ENCODE peak calls at places on chromosome 10, in nine cellular contexts. One of them, this sample, is unnamed.

GRCh38 chr10:129244298-129244697 is 222.7 kb upstream of the MGMT start:
- DNase-seq in heart right ventricle: no peak
- DNase-seq in left colon: no peak
- DNase-seq in A172: no peak
- DNase-seq in cardiac muscle cell: no peak
- DNase-seq in SK-N-DZ: no peak
- DNase-seq in fibroblast of lung: no peak
- DNase-seq in HuH-7.5: no peak
- DNase-seq in stimulated activated CD8-positive, alpha-beta memory T cell treated with anti-CD3 and anti-CD28 coated beads, Interleukin-4, amount 100 ng/mL, for 24 hours: no peak
- DNase-seq in this sample: no peak

GRCh38 chr10:76509501-76509900 is 1078.1 kb downstream of the LRMDA start:
- DNase-seq in heart right ventricle: no peak
- DNase-seq in left colon: no peak
- DNase-seq in A172: no peak
- DNase-seq in cardiac muscle cell: peak; percentile 10
- DNase-seq in SK-N-DZ: no peak
- DNase-seq in fibroblast of lung: peak; percentile 73
- DNase-seq in HuH-7.5: no peak
- DNase-seq in stimulated activated CD8-positive, alpha-beta memory T cell treated with anti-CD3 and anti-CD28 coated beads, Interleukin-4, amount 100 ng/mL, for 24 hours: no peak
- DNase-seq in this sample: no peak

GRCh38 chr10:109895095-109895818 is 28.1 kb downstream of the XPNPEP1 start:
- DNase-seq in heart right ventricle: peak; percentile 71
- DNase-seq in left colon: no peak
- DNase-seq in A172: no peak
- DNase-seq in cardiac muscle cell: peak; percentile 54
- DNase-seq in SK-N-DZ: no peak
- DNase-seq in fibroblast of lung: peak; percentile 94
- DNase-seq in HuH-7.5: no peak
- DNase-seq in stimulated activated CD8-positive, alpha-beta memory T cell treated with anti-CD3 and anti-CD28 coated beads, Interleukin-4, amount 100 ng/mL, for 24 hours: no peak
- DNase-seq in this sample: peak; percentile 23

GRCh38 chr10:55629792-55630490 is 731.1 kb downstream of the ZWINT start:
- DNase-seq in heart right ventricle: no peak
- DNase-seq in left colon: no peak
- DNase-seq in A172: peak; percentile 5
- DNase-seq in cardiac muscle cell: peak; percentile 47
- DNase-seq in SK-N-DZ: peak; percentile 86
- DNase-seq in fibroblast of lung: peak; percentile 51
- DNase-seq in HuH-7.5: peak; percentile 32
- DNase-seq in stimulated activated CD8-positive, alpha-beta memory T cell treated with anti-CD3 and anti-CD28 coated beads, Interleukin-4, amount 100 ng/mL, for 24 hours: no peak
- DNase-seq in this sample: no peak

GRCh38 chr10:24114561-24114960 is 94.4 kb upstream of the KIAA1217 start:
- DNase-seq in heart right ventricle: no peak
- DNase-seq in left colon: no peak
- DNase-seq in A172: no peak
- DNase-seq in cardiac muscle cell: peak; percentile 1
- DNase-seq in SK-N-DZ: no peak
- DNase-seq in fibroblast of lung: peak; percentile 23
- DNase-seq in HuH-7.5: no peak
- DNase-seq in stimulated activated CD8-positive, alpha-beta memory T cell treated with anti-CD3 and anti-CD28 coated beads, Interleukin-4, amount 100 ng/mL, for 24 hours: no peak
- DNase-seq in this sample: peak; percentile 39

GRCh38 chr10:4498763-4499251 is 327.2 kb upstream of the AKR1E2 start:
- DNase-seq in heart right ventricle: no peak
- DNase-seq in left colon: no peak
- DNase-seq in A172: peak; percentile 84
- DNase-seq in cardiac muscle cell: peak; percentile 84
- DNase-seq in SK-N-DZ: no peak
- DNase-seq in fibroblast of lung: peak; percentile 92
- DNase-seq in HuH-7.5: no peak
- DNase-seq in stimulated activated CD8-positive, alpha-beta memory T cell treated with anti-CD3 and anti-CD28 coated beads, Interleukin-4, amount 100 ng/mL, for 24 hours: no peak
- DNase-seq in this sample: peak; percentile 79

GRCh38 chr10:132111871-132112341 is 46.2 kb downstream of the JAKMIP3 start:
- DNase-seq in heart right ventricle: no peak
- DNase-seq in left colon: peak; percentile 8
- DNase-seq in A172: no peak
- DNase-seq in cardiac muscle cell: no peak
- DNase-seq in SK-N-DZ: no peak
- DNase-seq in fibroblast of lung: no peak
- DNase-seq in HuH-7.5: no peak
- DNase-seq in stimulated activated CD8-positive, alpha-beta memory T cell treated with anti-CD3 and anti-CD28 coated beads, Interleukin-4, amount 100 ng/mL, for 24 hours: no peak
- DNase-seq in this sample: no peak

GRCh38 chr10:47438857-47439474 is 44.9 kb downstream of the ANXA8 start:
- DNase-seq in heart right ventricle: no peak
- DNase-seq in left colon: peak; percentile 42
- DNase-seq in A172: peak; percentile 69
- DNase-seq in cardiac muscle cell: peak; percentile 83
- DNase-seq in SK-N-DZ: no peak
- DNase-seq in fibroblast of lung: peak; percentile 70
- DNase-seq in HuH-7.5: peak; percentile 46
- DNase-seq in stimulated activated CD8-positive, alpha-beta memory T cell treated with anti-CD3 and anti-CD28 coated beads, Interleukin-4, amount 100 ng/mL, for 24 hours: no peak
- DNase-seq in this sample: peak; percentile 4

GRCh38 chr10:96512997-96513685 is 585 bp downstream of the TLL2 start:
- DNase-seq in heart right ventricle: peak; percentile 36
- DNase-seq in left colon: no peak
- DNase-seq in A172: no peak
- DNase-seq in cardiac muscle cell: peak; percentile 32
- DNase-seq in SK-N-DZ: no peak
- DNase-seq in fibroblast of lung: peak; percentile 21
- DNase-seq in HuH-7.5: no peak
- DNase-seq in stimulated activated CD8-positive, alpha-beta memory T cell treated with anti-CD3 and anti-CD28 coated beads, Interleukin-4, amount 100 ng/mL, for 24 hours: peak; percentile 25
- DNase-seq in this sample: no peak

GRCh38 chr10:42836771-42837468 is 54.3 kb downstream of the BMS1 start:
- DNase-seq in heart right ventricle: no peak
- DNase-seq in left colon: no peak
- DNase-seq in A172: no peak
- DNase-seq in cardiac muscle cell: peak; percentile 39
- DNase-seq in SK-N-DZ: no peak
- DNase-seq in fibroblast of lung: peak; percentile 31
- DNase-seq in HuH-7.5: peak; percentile 18
- DNase-seq in stimulated activated CD8-positive, alpha-beta memory T cell treated with anti-CD3 and anti-CD28 coated beads, Interleukin-4, amount 100 ng/mL, for 24 hours: no peak
- DNase-seq in this sample: no peak

GRCh38 chr10:124270940-124271339 is 147.8 kb downstream of the OAT start:
- DNase-seq in heart right ventricle: no peak
- DNase-seq in left colon: no peak
- DNase-seq in A172: no peak
- DNase-seq in cardiac muscle cell: no peak
- DNase-seq in SK-N-DZ: peak; percentile 76
- DNase-seq in fibroblast of lung: no peak
- DNase-seq in HuH-7.5: no peak
- DNase-seq in stimulated activated CD8-positive, alpha-beta memory T cell treated with anti-CD3 and anti-CD28 coated beads, Interleukin-4, amount 100 ng/mL, for 24 hours: no peak
- DNase-seq in this sample: no peak

GRCh38 chr10:69351589-69351988 is 65.1 kb downstream of the TACR2 start:
- DNase-seq in heart right ventricle: no peak
- DNase-seq in left colon: no peak
- DNase-seq in A172: no peak
- DNase-seq in cardiac muscle cell: no peak
- DNase-seq in SK-N-DZ: no peak
- DNase-seq in fibroblast of lung: no peak
- DNase-seq in HuH-7.5: no peak
- DNase-seq in stimulated activated CD8-positive, alpha-beta memory T cell treated with anti-CD3 and anti-CD28 coated beads, Interleukin-4, amount 100 ng/mL, for 24 hours: no peak
- DNase-seq in this sample: no peak

GRCh38 chr10:3173173-3173878 is 744 bp upstream of the PITRM1 start:
- DNase-seq in heart right ventricle: no peak
- DNase-seq in left colon: peak; percentile 97
- DNase-seq in A172: no peak
- DNase-seq in cardiac muscle cell: no peak
- DNase-seq in SK-N-DZ: no peak
- DNase-seq in fibroblast of lung: no peak
- DNase-seq in HuH-7.5: peak; percentile 67
- DNase-seq in stimulated activated CD8-positive, alpha-beta memory T cell treated with anti-CD3 and anti-CD28 coated beads, Interleukin-4, amount 100 ng/mL, for 24 hours: no peak
- DNase-seq in this sample: no peak

GRCh38 chr10:26697163-26697921 is at the start of gene PDSS1:
- DNase-seq in heart right ventricle: peak; percentile 76
- DNase-seq in left colon: peak; percentile 87
- DNase-seq in A172: peak; percentile 42
- DNase-seq in cardiac muscle cell: peak; percentile 74
- DNase-seq in SK-N-DZ: peak; percentile 51
- DNase-seq in fibroblast of lung: peak; percentile 62
- DNase-seq in HuH-7.5: peak; percentile 71
- DNase-seq in stimulated activated CD8-positive, alpha-beta memory T cell treated with anti-CD3 and anti-CD28 coated beads, Interleukin-4, amount 100 ng/mL, for 24 hours: peak; percentile 58
- DNase-seq in this sample: peak; percentile 79

GRCh38 chr10:132249232-132249724 is 58.5 kb downstream of the STK32C start:
- DNase-seq in heart right ventricle: no peak
- DNase-seq in left colon: no peak
- DNase-seq in A172: no peak
- DNase-seq in cardiac muscle cell: no peak
- DNase-seq in SK-N-DZ: no peak
- DNase-seq in fibroblast of lung: no peak
- DNase-seq in HuH-7.5: no peak
- DNase-seq in stimulated activated CD8-positive, alpha-beta memory T cell treated with anti-CD3 and anti-CD28 coated beads, Interleukin-4, amount 100 ng/mL, for 24 hours: no peak
- DNase-seq in this sample: no peak

GRCh38 chr10:62084434-62084833 is 182.9 kb downstream of the ARID5B start:
- DNase-seq in heart right ventricle: no peak
- DNase-seq in left colon: no peak
- DNase-seq in A172: no peak
- DNase-seq in cardiac muscle cell: peak; percentile 53
- DNase-seq in SK-N-DZ: no peak
- DNase-seq in fibroblast of lung: peak; percentile 61
- DNase-seq in HuH-7.5: no peak
- DNase-seq in stimulated activated CD8-positive, alpha-beta memory T cell treated with anti-CD3 and anti-CD28 coated beads, Interleukin-4, amount 100 ng/mL, for 24 hours: no peak
- DNase-seq in this sample: no peak

GRCh38 chr10:29099001-29099400 is 189.9 kb upstream of the LYZL1 start:
- DNase-seq in heart right ventricle: no peak
- DNase-seq in left colon: no peak
- DNase-seq in A172: no peak
- DNase-seq in cardiac muscle cell: no peak
- DNase-seq in SK-N-DZ: no peak
- DNase-seq in fibroblast of lung: no peak
- DNase-seq in HuH-7.5: no peak
- DNase-seq in stimulated activated CD8-positive, alpha-beta memory T cell treated with anti-CD3 and anti-CD28 coated beads, Interleukin-4, amount 100 ng/mL, for 24 hours: no peak
- DNase-seq in this sample: no peak

GRCh38 chr10:59991661-59992060 is 85.3 kb upstream of the CCDC6 start:
- DNase-seq in heart right ventricle: no peak
- DNase-seq in left colon: peak; percentile 73
- DNase-seq in A172: peak; percentile 59
- DNase-seq in cardiac muscle cell: peak; percentile 60
- DNase-seq in SK-N-DZ: peak; percentile 12
- DNase-seq in fibroblast of lung: peak; percentile 80
- DNase-seq in HuH-7.5: no peak
- DNase-seq in stimulated activated CD8-positive, alpha-beta memory T cell treated with anti-CD3 and anti-CD28 coated beads, Interleukin-4, amount 100 ng/mL, for 24 hours: no peak
- DNase-seq in this sample: peak; percentile 27

GRCh38 chr10:89867964-89868363 is 166.6 kb downstream of the KIF20B start:
- DNase-seq in heart right ventricle: no peak
- DNase-seq in left colon: no peak
- DNase-seq in A172: peak; percentile 38
- DNase-seq in cardiac muscle cell: peak; percentile 45
- DNase-seq in SK-N-DZ: no peak
- DNase-seq in fibroblast of lung: peak; percentile 60
- DNase-seq in HuH-7.5: no peak
- DNase-seq in stimulated activated CD8-positive, alpha-beta memory T cell treated with anti-CD3 and anti-CD28 coated beads, Interleukin-4, amount 100 ng/mL, for 24 hours: no peak
- DNase-seq in this sample: no peak

GRCh38 chr10:4473977-4474376 is 352.0 kb upstream of the AKR1E2 start:
- DNase-seq in heart right ventricle: no peak
- DNase-seq in left colon: no peak
- DNase-seq in A172: no peak
- DNase-seq in cardiac muscle cell: no peak
- DNase-seq in SK-N-DZ: no peak
- DNase-seq in fibroblast of lung: no peak
- DNase-seq in HuH-7.5: no peak
- DNase-seq in stimulated activated CD8-positive, alpha-beta memory T cell treated with anti-CD3 and anti-CD28 coated beads, Interleukin-4, amount 100 ng/mL, for 24 hours: no peak
- DNase-seq in this sample: no peak

GRCh38 chr10:132889091-132889490 is 53.3 kb downstream of the CFAP46 start:
- DNase-seq in heart right ventricle: peak; percentile 2
- DNase-seq in left colon: peak; percentile 17
- DNase-seq in A172: peak; percentile 45
- DNase-seq in cardiac muscle cell: no peak
- DNase-seq in SK-N-DZ: no peak
- DNase-seq in fibroblast of lung: no peak
- DNase-seq in HuH-7.5: no peak
- DNase-seq in stimulated activated CD8-positive, alpha-beta memory T cell treated with anti-CD3 and anti-CD28 coated beads, Interleukin-4, amount 100 ng/mL, for 24 hours: no peak
- DNase-seq in this sample: no peak

GRCh38 chr10:111515264-111515663 is 438.4 kb downstream of the ADRA2A start:
- DNase-seq in heart right ventricle: no peak
- DNase-seq in left colon: no peak
- DNase-seq in A172: no peak
- DNase-seq in cardiac muscle cell: no peak
- DNase-seq in SK-N-DZ: no peak
- DNase-seq in fibroblast of lung: no peak
- DNase-seq in HuH-7.5: no peak
- DNase-seq in stimulated activated CD8-positive, alpha-beta memory T cell treated with anti-CD3 and anti-CD28 coated beads, Interleukin-4, amount 100 ng/mL, for 24 hours: no peak
- DNase-seq in this sample: no peak

GRCh38 chr10:32155075-32155516 is 98.9 kb upstream of the KIF5B start:
- DNase-seq in heart right ventricle: no peak
- DNase-seq in left colon: no peak
- DNase-seq in A172: no peak
- DNase-seq in cardiac muscle cell: peak; percentile 84
- DNase-seq in SK-N-DZ: no peak
- DNase-seq in fibroblast of lung: peak; percentile 79
- DNase-seq in HuH-7.5: no peak
- DNase-seq in stimulated activated CD8-positive, alpha-beta memory T cell treated with anti-CD3 and anti-CD28 coated beads, Interleukin-4, amount 100 ng/mL, for 24 hours: no peak
- DNase-seq in this sample: no peak

GRCh38 chr10:122462533-122463465 is 1.4 kb downstream of the HTRA1 start:
- DNase-seq in heart right ventricle: peak; percentile 67
- DNase-seq in left colon: no peak
- DNase-seq in A172: no peak
- DNase-seq in cardiac muscle cell: peak; percentile 52
- DNase-seq in SK-N-DZ: no peak
- DNase-seq in fibroblast of lung: peak; percentile 53
- DNase-seq in HuH-7.5: no peak
- DNase-seq in stimulated activated CD8-positive, alpha-beta memory T cell treated with anti-CD3 and anti-CD28 coated beads, Interleukin-4, amount 100 ng/mL, for 24 hours: no peak
- DNase-seq in this sample: no peak

GRCh38 chr10:62626817-62627216 is 177.7 kb upstream of the ADO start:
- DNase-seq in heart right ventricle: no peak
- DNase-seq in left colon: no peak
- DNase-seq in A172: peak; percentile 55
- DNase-seq in cardiac muscle cell: peak; percentile 35
- DNase-seq in SK-N-DZ: no peak
- DNase-seq in fibroblast of lung: peak; percentile 65
- DNase-seq in HuH-7.5: no peak
- DNase-seq in stimulated activated CD8-positive, alpha-beta memory T cell treated with anti-CD3 and anti-CD28 coated beads, Interleukin-4, amount 100 ng/mL, for 24 hours: no peak
- DNase-seq in this sample: no peak

GRCh38 chr10:70967591-70968588 is 79.5 kb upstream of the PCBD1 start:
- DNase-seq in heart right ventricle: no peak
- DNase-seq in left colon: no peak
- DNase-seq in A172: peak; percentile 26
- DNase-seq in cardiac muscle cell: peak; percentile 18
- DNase-seq in SK-N-DZ: no peak
- DNase-seq in fibroblast of lung: peak; percentile 47
- DNase-seq in HuH-7.5: no peak
- DNase-seq in stimulated activated CD8-positive, alpha-beta memory T cell treated with anti-CD3 and anti-CD28 coated beads, Interleukin-4, amount 100 ng/mL, for 24 hours: no peak
- DNase-seq in this sample: peak; percentile 92

GRCh38 chr10:90856261-90856660 is 1.6 kb downstream of the HTR7 start:
- DNase-seq in heart right ventricle: no peak
- DNase-seq in left colon: no peak
- DNase-seq in A172: no peak
- DNase-seq in cardiac muscle cell: peak; percentile 58
- DNase-seq in SK-N-DZ: no peak
- DNase-seq in fibroblast of lung: peak; percentile 57
- DNase-seq in HuH-7.5: no peak
- DNase-seq in stimulated activated CD8-positive, alpha-beta memory T cell treated with anti-CD3 and anti-CD28 coated beads, Interleukin-4, amount 100 ng/mL, for 24 hours: no peak
- DNase-seq in this sample: no peak

GRCh38 chr10:79346388-79347225 is 662 bp upstream of the PPIF start:
- DNase-seq in heart right ventricle: no peak
- DNase-seq in left colon: no peak
- DNase-seq in A172: no peak
- DNase-seq in cardiac muscle cell: no peak
- DNase-seq in SK-N-DZ: peak; percentile 69
- DNase-seq in fibroblast of lung: no peak
- DNase-seq in HuH-7.5: no peak
- DNase-seq in stimulated activated CD8-positive, alpha-beta memory T cell treated with anti-CD3 and anti-CD28 coated beads, Interleukin-4, amount 100 ng/mL, for 24 hours: no peak
- DNase-seq in this sample: peak; percentile 12

GRCh38 chr10:49615721-49616120 is 1.9 kb downstream of the CHAT start:
- DNase-seq in heart right ventricle: no peak
- DNase-seq in left colon: peak; percentile 5
- DNase-seq in A172: no peak
- DNase-seq in cardiac muscle cell: no peak
- DNase-seq in SK-N-DZ: no peak
- DNase-seq in fibroblast of lung: no peak
- DNase-seq in HuH-7.5: no peak
- DNase-seq in stimulated activated CD8-positive, alpha-beta memory T cell treated with anti-CD3 and anti-CD28 coated beads, Interleukin-4, amount 100 ng/mL, for 24 hours: no peak
- DNase-seq in this sample: no peak

GRCh38 chr10:120979435-120980315 is 128.5 kb downstream of the WDR11 start:
- DNase-seq in heart right ventricle: no peak
- DNase-seq in left colon: peak; percentile 79
- DNase-seq in A172: no peak
- DNase-seq in cardiac muscle cell: peak; percentile 1
- DNase-seq in SK-N-DZ: peak; percentile 52
- DNase-seq in fibroblast of lung: peak; percentile 2
- DNase-seq in HuH-7.5: peak; percentile 34
- DNase-seq in stimulated activated CD8-positive, alpha-beta memory T cell treated with anti-CD3 and anti-CD28 coated beads, Interleukin-4, amount 100 ng/mL, for 24 hours: no peak
- DNase-seq in this sample: no peak

GRCh38 chr10:123966896-123967231 is 75.3 kb upstream of the CPXM2 start:
- DNase-seq in heart right ventricle: no peak
- DNase-seq in left colon: no peak
- DNase-seq in A172: no peak
- DNase-seq in cardiac muscle cell: no peak
- DNase-seq in SK-N-DZ: no peak
- DNase-seq in fibroblast of lung: no peak
- DNase-seq in HuH-7.5: no peak
- DNase-seq in stimulated activated CD8-positive, alpha-beta memory T cell treated with anti-CD3 and anti-CD28 coated beads, Interleukin-4, amount 100 ng/mL, for 24 hours: no peak
- DNase-seq in this sample: no peak